ENCODE peak calls at places on chromosomes 5 and 9, in five cellular contexts. T is AG04450, L is endothelial cell, S is HL-60, G is lung. J is an unnamed sample.

GRCh38 chr9:80874276-80874675 is 815.1 kb downstream of the TLE1 start:
- DNase-seq in T (peak; percentile 41), L (no peak), S (no peak), G (no peak), J (no peak)

GRCh38 chr9:73219985-73220626 is 68.4 kb downstream of the ANXA1 start:
- DNase-seq in T (no peak), L (no peak), S (peak; percentile 49), G (no peak), J (no peak)

GRCh38 chr9:29214702-29215248 is 1641.5 kb upstream of the C9orf72 start:
- DNase-seq in T (no peak), L (peak; percentile 12), S (no peak), G (no peak), J (no peak)

GRCh38 chr9:130847306-130848217 is 12.5 kb downstream of the ABL1 start:
- DNase-seq in T (peak; percentile 97), L (peak; percentile 30), S (no peak), G (peak; percentile 72), J (no peak)

GRCh38 chr5:88509403-88509802 is 240.8 kb upstream of the TMEM161B start:
- DNase-seq in T (no peak), L (no peak), S (no peak), G (no peak), J (no peak)

GRCh38 chr5:132812949-132813598 is at the start of gene SOWAHA:
- DNase-seq in T (no peak), L (no peak), S (no peak), G (no peak), J (no peak)

GRCh38 chr9:17623965-17624364 is 45.1 kb downstream of the SH3GL2 start:
- DNase-seq in T (no peak), L (no peak), S (no peak), G (no peak), J (no peak)

GRCh38 chr9:112572416-112572815 is 85.8 kb downstream of the KIAA1958 start:
- DNase-seq in T (no peak), L (no peak), S (no peak), G (no peak), J (no peak)

GRCh38 chr5:111775224-111775623 is 18.2 kb upstream of the NREP start:
- DNase-seq in T (no peak), L (no peak), S (no peak), G (no peak), J (no peak)

GRCh38 chr5:15044521-15044920 is 172.9 kb upstream of the ANKH start:
- DNase-seq in T (no peak), L (no peak), S (no peak), G (no peak), J (no peak)

GRCh38 chr9:125755340-125755739 is 8.2 kb downstream of the PBX3 start:
- DNase-seq in T (no peak), L (no peak), S (no peak), G (no peak), J (no peak)

GRCh38 chr5:54795284-54795683 is 190.1 kb downstream of the ESM1 start:
- DNase-seq in T (no peak), L (no peak), S (no peak), G (no peak), J (no peak)

GRCh38 chr9:127388856-127389238 is 8.1 kb upstream of the SLC2A8 start:
- DNase-seq in T (no peak), L (no peak), S (no peak), G (no peak), J (no peak)

GRCh38 chr5:138654281-138654867 is 79.2 kb upstream of the HSPA9 start:
- DNase-seq in T (peak; percentile 13), L (no peak), S (peak; percentile 8), G (no peak), J (peak; percentile 48)

GRCh38 chr9:95507456-95508241 is 9.1 kb downstream of the PTCH1 start:
- DNase-seq in T (no peak), L (peak; percentile 42), S (no peak), G (peak; percentile 57), J (peak; percentile 45)

GRCh38 chr5:124963236-124963929 is 216.9 kb upstream of the ZNF608 start:
- DNase-seq in T (peak; percentile 85), L (no peak), S (peak; percentile 72), G (no peak), J (no peak)

GRCh38 chr5:71874521-71874920 is 155.4 kb downstream of the CARTPT start:
- DNase-seq in T (no peak), L (no peak), S (no peak), G (no peak), J (no peak)

GRCh38 chr5:87741891-87742290 is 329.2 kb upstream of the CCNH start:
- DNase-seq in T (no peak), L (no peak), S (no peak), G (no peak), J (no peak)

GRCh38 chr9:34992376-34992951 is 2.9 kb downstream of the DNAJB5 start:
- DNase-seq in T (peak; percentile 72), L (no peak), S (no peak), G (no peak), J (no peak)

GRCh38 chr5:145471026-145471425 is 364.1 kb downstream of the PRELID2 start:
- DNase-seq in T (no peak), L (no peak), S (no peak), G (no peak), J (no peak)

GRCh38 chr9:71647094-71647591 is 121.2 kb downstream of the CEMIP2 start:
- DNase-seq in T (peak; percentile 13), L (peak; percentile 8), S (peak; percentile 59), G (peak; percentile 65), J (no peak)

GRCh38 chr5:74020488-74020887 is 394.5 kb downstream of the ARHGEF28 start:
- DNase-seq in T (no peak), L (no peak), S (no peak), G (peak; percentile 84), J (no peak)

GRCh38 chr9:32571969-32572899 is 725 bp downstream of the NDUFB6 start:
- DNase-seq in T (no peak), L (peak; percentile 58), S (peak; percentile 66), G (peak; percentile 54), J (peak; percentile 55)

GRCh38 chr5:31173621-31174020 is 19.9 kb upstream of the CDH6 start:
- DNase-seq in T (no peak), L (no peak), S (no peak), G (no peak), J (no peak)

GRCh38 chr5:80686757-80687156 is 32.0 kb upstream of the DHFR start:
- DNase-seq in T (no peak), L (no peak), S (no peak), G (no peak), J (no peak)

GRCh38 chr5:176525677-176526076 is 11.5 kb downstream of the RNF44 start:
- DNase-seq in T (no peak), L (no peak), S (no peak), G (no peak), J (no peak)

GRCh38 chr9:100426194-100426531 is 780 bp upstream of the MSANTD3 start:
- DNase-seq in T (no peak), L (no peak), S (no peak), G (no peak), J (no peak)

GRCh38 chr9:100425758-100426157 is 1.2 kb upstream of the MSANTD3 start:
- DNase-seq in T (no peak), L (no peak), S (no peak), G (no peak), J (no peak)

GRCh38 chr9:100427366-100428263 is 672 bp downstream of the MSANTD3 start:
- DNase-seq in T (no peak), L (peak; percentile 47), S (no peak), G (peak; percentile 43), J (no peak)

GRCh38 chr9:100428871-100429654 is 2.1 kb downstream of the MSANTD3 start:
- DNase-seq in T (peak; percentile 97), L (no peak), S (no peak), G (no peak), J (no peak)

DNA sequence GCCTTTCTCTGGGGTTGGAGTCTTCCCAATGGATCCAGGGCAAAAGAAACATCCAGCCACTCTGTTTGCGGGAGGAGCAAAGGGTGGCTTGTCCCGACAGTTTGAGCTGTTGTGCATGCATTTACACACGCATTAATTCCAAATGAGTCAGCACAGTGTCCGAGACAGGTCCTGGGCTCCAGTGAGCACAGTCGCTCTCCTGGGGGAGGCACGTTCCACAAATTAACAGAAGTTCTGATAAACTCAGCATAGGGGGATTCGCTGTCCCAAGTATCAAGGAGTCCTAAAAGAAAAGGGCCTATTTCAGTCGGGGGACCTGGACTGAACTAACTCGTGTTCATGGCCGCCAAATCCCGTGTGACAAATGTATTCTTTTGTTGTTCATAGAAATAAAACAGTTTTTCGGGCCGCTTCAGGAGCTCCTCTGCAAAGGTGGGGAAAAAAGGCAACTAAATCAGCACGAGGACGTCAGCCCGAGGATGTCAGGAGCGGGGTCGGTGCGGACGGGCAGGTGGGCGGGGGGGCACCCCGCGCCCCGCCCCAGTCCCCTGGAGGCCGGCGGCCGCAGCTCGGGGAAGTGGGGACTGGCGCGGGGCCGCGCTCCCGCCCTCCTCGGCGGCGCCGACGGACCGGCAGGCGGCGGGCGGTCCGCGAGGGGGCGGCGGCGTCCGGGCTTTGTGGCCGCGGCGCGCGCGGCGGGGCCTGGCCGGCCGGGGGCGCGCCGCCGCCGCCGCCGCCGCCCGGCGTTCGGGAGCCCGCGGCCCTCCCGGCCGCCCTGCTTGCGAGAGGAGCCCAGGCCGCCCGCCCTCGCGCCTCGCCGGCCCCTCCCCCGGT is at the start of gene MSANTD3:
- DNase-seq in T (no peak), L (peak; percentile 70), S (no peak), G (peak; percentile 44), J (peak; percentile 45)
- TF ChIP-seq CTCF in T (no peak), L (no peak), S (no peak), G (no peak), J (no peak)

GRCh38 chr5:7261900-7262299 is 134.0 kb upstream of the ADCY2 start:
- DNase-seq in T (no peak), L (no peak), S (no peak), G (no peak), J (no peak)

GRCh38 chr5:7261049-7261448 is 134.9 kb upstream of the ADCY2 start:
- DNase-seq in T (no peak), L (peak; percentile 48), S (no peak), G (no peak), J (no peak)
- TF ChIP-seq CTCF in T (peak; percentile 33), L (peak; percentile 40), S (peak; percentile 14), G (peak; percentile 16), J (no peak)

GRCh38 chr9:108434036-108434435 is 421.8 kb downstream of the ACTL7B start:
- DNase-seq in T (no peak), L (no peak), S (no peak), G (no peak), J (no peak)
- TF ChIP-seq CTCF in T (no peak), L (no peak), S (no peak), G (no peak), J (no peak)

DNA sequence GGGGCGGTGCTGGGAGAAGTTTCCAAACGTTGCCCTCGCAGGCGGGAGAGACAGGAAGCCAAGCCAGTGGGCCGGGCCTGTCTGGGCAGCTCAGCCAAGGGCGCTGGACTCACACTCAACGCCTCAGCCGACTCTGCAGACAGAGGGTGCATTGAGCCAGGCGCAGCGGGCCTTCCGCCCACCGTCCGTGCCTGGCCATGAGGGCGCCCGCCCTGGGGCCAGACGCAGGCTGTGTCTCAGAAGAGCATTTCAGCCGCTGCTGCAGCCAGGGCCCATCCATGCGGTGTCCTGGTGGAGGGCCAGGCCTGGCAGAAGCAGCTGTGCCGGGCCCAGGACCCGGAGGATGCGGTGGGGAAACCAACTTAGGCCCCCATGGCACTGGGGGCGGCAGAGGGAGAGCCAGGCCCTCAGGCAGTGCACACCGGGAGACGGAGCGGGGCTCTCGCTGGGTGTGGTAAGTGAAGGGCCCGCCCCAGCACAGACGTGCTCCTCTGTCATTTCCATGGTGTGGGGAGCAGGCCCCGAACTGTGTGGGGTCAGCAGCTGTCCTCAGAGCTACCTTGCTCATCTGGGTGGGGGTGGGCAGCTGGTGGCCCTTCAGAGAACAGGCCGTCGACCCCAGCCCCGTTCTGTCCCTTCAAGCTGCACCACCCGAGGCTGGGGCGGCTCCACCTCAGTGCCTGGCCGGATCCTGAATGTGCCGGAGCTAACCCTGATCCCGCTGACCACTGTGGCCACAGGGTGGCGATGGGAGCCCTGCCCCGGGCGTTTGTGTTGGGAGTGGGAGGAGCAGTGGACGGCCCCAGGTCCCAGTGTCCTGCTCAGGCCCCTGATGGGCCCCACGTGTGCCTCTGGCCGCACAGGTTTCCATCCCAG is 18.0 kb downstream of the DNLZ start:
- DNase-seq in T (no peak), L (peak; percentile 67), S (no peak), G (peak; percentile 74), J (no peak)
- TF ChIP-seq CTCF in T (peak; percentile 38), L (no peak), S (no peak), G (no peak), J (no peak)